ENCODE peak calls at places on chromosomes 7 and 10, in eight cellular contexts. T is fibroblast of lung; W is BJ; Z is CD4-positive, alpha-beta T cell; I is lung; S is esophagus squamous epithelium; V is thyroid gland; Q is esophagus muscularis mucosa. F is an unnamed sample. For H3K27me3, the result is how much of the 10 kb centered on the place peaks cover.

GRCh38 chr10:6766061-6766460 is 186.0 kb upstream of the PRKCQ start:
- DNase-seq in T (no peak), W (no peak), Z (no peak), I (no peak), S (no peak), V (no peak), Q (no peak), F (no peak)

GRCh38 chr7:140564643-140565042 is 76.0 kb downstream of the DENND2A start:
- DNase-seq in T (peak), W (no peak), Z (no peak), I (no peak), S (no peak), V (no peak), Q (no peak), F (no peak)

GRCh38 chr10:77179015-77179695 is 458.5 kb downstream of the KCNMA1 start:
- DNase-seq in T (peak), W (peak), Z (no peak), I (peak), S (no peak), V (peak), Q (no peak), F (peak)

GRCh38 chr7:101538596-101539459 is 90.3 kb downstream of the MYL10 start:
- DNase-seq in T (peak), W (no peak), Z (peak), I (peak), S (no peak), V (peak), Q (no peak), F (peak)

GRCh38 chr7:139471740-139472353 is 11.6 kb downstream of the KLRG2 start:
- DNase-seq in T (peak), W (no peak), Z (no peak), I (no peak), S (no peak), V (no peak), Q (no peak), F (no peak)

GRCh38 chr10:124264711-124265390 is 153.9 kb downstream of the OAT start:
- DNase-seq in T (no peak), W (no peak), Z (no peak), I (no peak), S (no peak), V (no peak), Q (no peak), F (no peak)

GRCh38 chr7:69878015-69878414 is 279.7 kb downstream of the AUTS2 start:
- DNase-seq in T (no peak), W (no peak), Z (no peak), I (no peak), S (no peak), V (no peak), Q (no peak), F (no peak)

GRCh38 chr10:59829024-59829423 is 75.8 kb upstream of the MRLN start:
- DNase-seq in T (no peak), W (no peak), Z (no peak), I (no peak), S (no peak), V (no peak), Q (no peak), F (no peak)

GRCh38 chr7:18860226-18860625 is 257.2 kb downstream of the TWIST1 start:
- DNase-seq in T (no peak), W (no peak), Z (no peak), I (no peak), S (no peak), V (no peak), Q (no peak), F (no peak)

GRCh38 chr7:111029141-111029572 is 61.8 kb upstream of the LRRN3 start:
- DNase-seq in T (no peak), W (no peak), Z (no peak), I (no peak), S (no peak), V (no peak), Q (no peak), F (no peak)

GRCh38 chr10:128047991-128048826 is 78.0 kb downstream of the MKI67 start:
- DNase-seq in T (peak), W (no peak), Z (no peak), I (no peak), S (no peak), V (peak), Q (no peak), F (peak)

GRCh38 chr10:29807407-29807806 is 172.6 kb upstream of the SVIL start:
- DNase-seq in T (peak), W (peak), Z (no peak), I (no peak), S (no peak), V (no peak), Q (no peak), F (peak)

GRCh38 chr10:50585921-50586739 is 37.6 kb downstream of the SGMS1 start:
- DNase-seq in T (peak), W (no peak), Z (no peak), I (no peak), S (no peak), V (no peak), Q (no peak), F (peak)

GRCh38 chr7:20831976-20832375 is 45.3 kb upstream of the SP8 start:
- DNase-seq in T (no peak), W (no peak), Z (no peak), I (no peak), S (no peak), V (no peak), Q (no peak), F (no peak)

GRCh38 chr10:9188022-9188810 is 1133.7 kb downstream of the GATA3 start:
- DNase-seq in T (no peak), W (peak), Z (no peak), I (no peak), S (no peak), V (no peak), Q (no peak), F (no peak)

GRCh38 chr10:112631501-112632410 is 184.7 kb downstream of the VTI1A start:
- DNase-seq in T (no peak), W (no peak), Z (no peak), I (no peak), S (no peak), V (no peak), Q (no peak), F (peak)

GRCh38 chr10:32413513-32413912 is 32.4 kb upstream of the CCDC7 start:
- DNase-seq in T (peak), W (peak), Z (no peak), I (no peak), S (no peak), V (no peak), Q (no peak), F (peak)

GRCh38 chr10:69640196-69640980 is 10.3 kb downstream of the FAM241B start:
- DNase-seq in T (no peak), W (no peak), Z (no peak), I (no peak), S (no peak), V (no peak), Q (no peak), F (no peak)

GRCh38 chr7:2529161-2530075 is 9.8 kb downstream of the LFNG start:
- DNase-seq in T (peak), W (no peak), Z (peak), I (peak), S (peak), V (no peak), Q (no peak), F (no peak)

GRCh38 chr10:64209574-64209973 is 688.4 kb downstream of the REEP3 start:
- DNase-seq in T (peak), W (no peak), Z (no peak), I (no peak), S (no peak), V (no peak), Q (no peak), F (peak)

GRCh38 chr7:90530263-90530662 is 60.8 kb downstream of the PTTG1IP2 start:
- DNase-seq in T (peak), W (no peak), Z (no peak), I (no peak), S (no peak), V (no peak), Q (no peak), F (peak)

GRCh38 chr7:129401228-129401967 is 32.8 kb upstream of the STRIP2 start:
- DNase-seq in T (peak), W (peak), Z (no peak), I (no peak), S (no peak), V (no peak), Q (no peak), F (no peak)

GRCh38 chr7:21912305-21912704 is 33.4 kb downstream of the CDCA7L start:
- DNase-seq in T (peak), W (peak), Z (no peak), I (no peak), S (no peak), V (no peak), Q (no peak), F (no peak)

GRCh38 chr7:137648166-137648565 is 198.6 kb downstream of the DGKI start:
- DNase-seq in T (no peak), W (no peak), Z (no peak), I (no peak), S (no peak), V (no peak), Q (no peak), F (no peak)

GRCh38 chr7:101245147-101245668 is 327 bp upstream of the FIS1 start:
- DNase-seq in T (no peak), W (no peak), Z (no peak), I (no peak), S (no peak), V (no peak), Q (no peak), F (no peak)

GRCh38 chr7:33072471-33072870 is 9.9 kb upstream of the NT5C3A start:
- DNase-seq in T (peak), W (peak), Z (no peak), I (no peak), S (no peak), V (no peak), Q (no peak), F (peak)

DNA sequence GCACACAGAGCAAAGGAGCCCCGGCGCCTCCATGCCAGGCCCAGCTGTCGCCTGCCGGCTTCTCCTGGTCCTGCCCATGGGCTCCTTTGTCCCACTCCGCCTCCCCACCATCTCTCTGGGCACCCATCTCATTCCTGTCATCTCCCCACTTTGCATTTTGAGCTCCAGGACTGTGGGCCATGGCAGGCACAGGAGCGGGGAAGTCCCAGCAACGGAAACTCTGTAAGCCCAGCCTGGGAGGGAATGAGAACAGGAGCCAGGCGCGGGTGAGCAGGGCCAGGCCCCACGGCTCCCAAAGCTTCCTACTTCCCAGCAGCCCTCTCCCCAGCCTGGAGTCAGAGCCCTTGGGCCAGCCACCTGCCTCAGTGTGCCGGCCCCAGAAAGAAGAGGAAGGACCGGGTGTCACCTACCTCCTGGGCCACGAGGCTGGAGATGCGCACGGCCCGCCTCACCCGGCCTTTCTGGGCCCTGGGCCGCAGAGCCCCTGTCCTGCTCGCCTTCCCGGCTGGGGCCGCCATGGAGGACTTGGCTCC is 23.1 kb downstream of the KCNH2 start:
- DNase-seq in T (no peak), W (no peak), Z (no peak), I (no peak), S (no peak), V (no peak), Q (no peak), F (no peak)
- H3K27me3 ChIP-seq in T (under half), W (under half), Z (under half), I (under half), S (under half), V (under half), Q (under half), F (under half)

DNA sequence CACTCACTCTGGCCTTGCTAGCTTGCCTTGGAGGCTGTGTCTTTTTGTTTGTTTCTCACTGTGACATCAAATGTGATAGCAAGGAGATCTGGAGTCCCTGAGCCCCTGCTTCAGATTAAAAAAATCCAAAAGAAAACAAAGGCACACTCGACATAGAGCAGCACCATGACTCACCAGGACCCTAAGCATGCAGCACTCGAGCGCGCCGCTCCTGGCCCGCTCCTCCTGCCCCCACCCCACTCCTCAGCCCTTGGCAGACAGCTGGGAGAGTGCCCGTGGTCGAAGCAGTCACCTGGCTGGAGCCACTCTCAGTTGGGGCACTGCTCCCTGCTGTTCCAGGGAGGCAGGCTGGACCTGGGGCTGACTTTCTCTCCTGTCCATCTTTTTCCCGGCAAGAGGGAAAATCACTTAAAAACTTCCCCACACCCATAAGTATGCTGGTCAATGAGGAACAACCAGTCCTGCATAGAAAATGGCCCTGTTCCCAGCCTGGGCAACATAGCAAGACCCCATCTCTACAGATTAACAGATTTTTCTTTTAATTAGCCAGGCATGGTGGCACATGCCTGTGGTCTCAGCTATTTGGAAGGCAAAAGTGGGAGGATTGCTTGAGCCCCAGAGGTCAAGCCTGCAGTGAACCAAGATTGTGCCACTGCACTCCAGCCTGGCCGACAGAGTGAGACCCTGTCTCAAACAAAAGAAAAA is 128.4 kb downstream of the PAXIP1 start:
- DNase-seq in T (no peak), W (no peak), Z (no peak), I (no peak), S (no peak), V (peak), Q (no peak), F (no peak)
- H3K27me3 ChIP-seq in T (under half), W (under half), Z (under half), I (under half), S (under half), V (under half), Q (under half), F (under half)

DNA sequence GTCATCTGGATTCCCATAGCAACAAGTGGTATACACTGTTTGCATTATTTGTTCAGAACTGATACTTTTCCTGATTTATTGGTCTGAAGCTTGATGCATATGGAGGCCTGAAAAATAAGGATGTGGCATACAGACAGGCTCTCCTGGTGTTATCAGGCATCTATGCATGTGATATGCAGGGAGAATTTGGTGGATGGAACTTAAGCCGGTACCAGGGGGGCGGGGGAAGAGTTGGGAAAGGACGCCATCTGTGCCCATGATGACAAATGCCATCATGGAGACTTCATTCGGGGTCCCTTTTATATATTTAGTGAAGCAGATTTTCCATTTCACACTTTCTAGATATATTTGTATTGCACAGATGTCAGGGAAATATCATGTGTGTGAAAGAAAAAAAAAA is 5.4 kb downstream of the HECW1 start:
- DNase-seq in T (no peak), W (no peak), Z (no peak), I (no peak), S (no peak), V (no peak), Q (no peak), F (no peak)
- H3K27me3 ChIP-seq in T (under half), W (under half), Z (half or more), I (under half), S (under half), V (under half), Q (under half), F (under half)

DNA sequence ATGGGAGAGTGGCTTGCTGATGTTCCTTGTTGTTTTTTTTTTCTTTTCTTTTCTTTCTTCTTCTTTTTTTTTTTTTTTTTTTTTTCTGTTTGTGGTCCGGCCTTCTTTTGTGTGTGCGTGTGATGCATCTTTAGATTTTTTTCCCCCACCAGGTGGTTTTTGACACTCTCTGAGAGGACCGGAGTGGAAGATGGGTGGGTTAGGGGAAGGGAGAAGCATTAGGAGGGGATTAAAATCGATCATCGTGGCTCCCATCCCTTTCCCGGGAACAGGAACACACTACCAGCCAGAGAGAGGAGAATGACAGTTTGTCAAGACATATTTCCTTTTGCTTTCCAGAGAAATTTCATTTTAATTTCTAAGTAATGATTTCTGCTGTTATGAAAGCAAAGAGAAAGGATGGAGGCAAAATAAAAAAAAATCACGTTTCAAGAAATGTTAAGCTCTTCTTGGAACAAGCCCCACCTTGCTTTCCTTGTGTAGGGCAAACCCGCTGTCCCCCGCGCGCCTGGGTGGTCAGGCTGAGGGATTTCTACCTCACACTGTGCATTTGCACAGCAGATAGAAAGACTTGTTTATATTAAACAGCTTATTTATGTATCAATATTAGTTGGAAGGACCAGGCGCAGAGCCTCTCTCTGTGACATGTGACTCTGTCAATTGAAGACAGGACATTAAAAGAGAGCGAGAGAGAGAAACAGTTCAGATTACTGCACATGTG is 2.2 kb downstream of the ADRB1 start:
- DNase-seq in T (no peak), W (no peak), Z (no peak), I (no peak), S (no peak), V (no peak), Q (no peak), F (no peak)
- H3K27me3 ChIP-seq in T (under half), W (under half), Z (half or more), I (under half), S (under half), V (under half), Q (under half), F (under half)

GRCh38 chr7:521221-522070 is 1.8 kb upstream of the PDGFA start:
- DNase-seq in T (peak), W (no peak), Z (no peak), I (no peak), S (no peak), V (peak), Q (no peak), F (peak)
- H3K27me3 ChIP-seq in T (under half), W (under half), Z (under half), I (under half), S (under half), V (under half), Q (under half), F (under half)

DNA sequence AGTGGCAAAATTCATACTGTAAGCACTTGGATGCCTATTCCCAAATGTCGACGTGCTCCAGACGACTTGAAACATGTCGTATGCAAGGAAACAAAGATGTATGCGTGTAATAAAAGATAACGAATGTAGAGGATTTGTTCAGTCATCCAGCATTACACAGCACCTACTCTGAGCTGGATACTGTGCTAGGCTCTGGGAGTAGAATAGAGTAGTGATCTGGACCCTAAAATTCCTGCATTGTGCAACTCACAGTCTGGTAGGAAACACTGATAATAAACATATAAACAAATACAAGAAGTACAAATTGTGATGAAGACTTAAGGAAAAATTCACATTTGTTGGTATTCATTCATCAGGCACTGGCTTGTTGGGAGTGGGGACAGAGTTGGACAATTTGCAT is 5.7 kb upstream of the TBX20 start:
- DNase-seq in T (no peak), W (no peak), Z (no peak), I (no peak), S (no peak), V (no peak), Q (no peak), F (no peak)
- H3K27me3 ChIP-seq in T (under half), W (under half), Z (half or more), I (under half), S (under half), V (under half), Q (half or more), F (half or more)

F was measured in brain microvascular endothelial cell.